ENCODE peak calls at places on chromosomes 5 and 9, in eight cellular contexts. A is coronary artery; M is CD8-positive, alpha-beta T cell; C is transverse colon; X is neural crest cell; D is HCT116; H is colonic mucosa; P is RWPE1. E is an unnamed sample.

GRCh38 chr5:9543266-9543925 is 2.5 kb downstream of the SEMA5A start:
- DNase-seq in M (no peak), C (no peak), D (no peak), P (no peak), X (no peak), H (no peak), A (no peak), E (no peak)

GRCh38 chr5:116750626-116751188 is 176.1 kb upstream of the SEMA6A start:
- DNase-seq in D (no peak), P (no peak), M (no peak), H (no peak), C (no peak), X (no peak), A (no peak), E (no peak)

GRCh38 chr5:150106669-150107068 is 20.3 kb upstream of the CSF1R start:
- DNase-seq in A (no peak), C (no peak), X (no peak), H (peak), D (no peak), P (no peak), M (no peak), E (no peak)

GRCh38 chr9:130156672-130157071 is 15.5 kb upstream of the NCS1 start:
- DNase-seq in A (no peak), P (no peak), M (no peak), H (no peak), C (no peak), X (no peak), D (no peak), E (no peak)

GRCh38 chr5:126808619-126809018 is 31.7 kb downstream of the LMNB1 start:
- DNase-seq in H (no peak), D (no peak), P (peak), A (no peak), M (no peak), C (no peak), X (no peak), E (no peak)

GRCh38 chr5:158899201-158899600 is 200.5 kb downstream of the EBF1 start:
- DNase-seq in M (no peak), A (no peak), H (no peak), P (no peak), X (no peak), C (no peak), D (no peak), E (no peak)

GRCh38 chr5:50595199-50595598 is 71.2 kb upstream of the PARP8 start:
- DNase-seq in M (no peak), D (peak), A (no peak), C (no peak), H (no peak), P (peak), X (no peak), E (no peak)

GRCh38 chr9:137836831-137837241 is 40.7 kb upstream of the CACNA1B start:
- DNase-seq in H (no peak), P (no peak), X (no peak), D (no peak), C (no peak), M (no peak), A (no peak), E (no peak)

GRCh38 chr5:139600336-139600949 is 39.3 kb downstream of the UBE2D2 start:
- DNase-seq in P (peak), C (no peak), D (no peak), A (no peak), H (no peak), M (no peak), X (no peak), E (no peak)

GRCh38 chr9:72579190-72579589 is 57.8 kb downstream of the TMC1 start:
- DNase-seq in X (no peak), P (peak), M (no peak), C (peak), H (peak), A (peak), D (peak), E (peak)

GRCh38 chr9:27491164-27491563 is 32.9 kb upstream of the IFNK start:
- DNase-seq in M (no peak), C (no peak), X (no peak), P (no peak), H (no peak), A (no peak), D (no peak), E (no peak)

DNA sequence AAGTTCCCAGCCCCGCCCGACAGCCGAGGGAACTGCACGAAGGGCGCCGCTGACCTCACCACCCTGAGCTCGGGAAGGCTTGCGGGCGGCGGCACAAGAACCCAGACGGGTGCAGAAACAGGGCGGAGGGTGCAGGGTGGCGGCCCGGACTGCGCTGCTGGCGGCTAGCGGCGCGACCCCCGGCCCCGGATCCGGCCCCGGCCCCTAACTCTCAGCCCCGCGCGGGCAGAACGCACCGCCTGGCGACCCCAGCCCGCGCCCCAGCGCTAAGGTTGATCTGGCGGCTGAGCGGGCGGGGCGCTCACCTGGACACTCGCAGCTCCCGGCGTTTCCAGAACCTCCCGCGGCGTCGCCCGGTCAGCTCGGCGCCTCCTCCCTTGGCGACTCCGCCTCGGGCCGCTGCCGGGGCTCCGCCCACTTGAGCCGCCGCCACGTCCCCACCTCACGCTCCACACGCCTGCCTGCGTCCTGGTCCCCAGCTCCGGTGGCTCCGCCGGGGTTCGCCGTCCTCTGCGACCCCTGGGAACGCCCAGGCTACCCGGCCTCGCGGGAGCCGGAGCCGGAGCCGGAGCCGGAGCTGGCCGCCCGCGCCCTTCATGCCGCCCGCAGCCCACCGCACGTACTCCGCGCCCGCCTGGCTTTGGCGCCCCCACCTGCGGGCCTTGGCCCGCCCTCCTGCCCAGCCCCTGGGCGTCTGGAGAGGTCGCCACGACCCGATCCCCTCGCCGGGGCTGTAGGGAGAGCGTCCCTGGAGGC is at the start of gene P4HA2:
- DNase-seq in X (peak), D (peak), A (peak), P (peak), M (peak), H (peak), C (peak), E (peak)
- TF ChIP-seq CTCF in X (peak), D (no peak), A (no peak), P (no peak), M (no peak), H (no peak), C (peak), E (no peak)

GRCh38 chr9:78369644-78370219 is 72.8 kb downstream of the PSAT1 start:
- DNase-seq in X (peak), H (peak), A (no peak), M (peak), D (peak), C (peak), P (peak), E (peak)
- TF ChIP-seq CTCF in X (peak), H (peak), A (peak), M (peak), D (peak), C (peak), P (peak), E (no peak)

DNA sequence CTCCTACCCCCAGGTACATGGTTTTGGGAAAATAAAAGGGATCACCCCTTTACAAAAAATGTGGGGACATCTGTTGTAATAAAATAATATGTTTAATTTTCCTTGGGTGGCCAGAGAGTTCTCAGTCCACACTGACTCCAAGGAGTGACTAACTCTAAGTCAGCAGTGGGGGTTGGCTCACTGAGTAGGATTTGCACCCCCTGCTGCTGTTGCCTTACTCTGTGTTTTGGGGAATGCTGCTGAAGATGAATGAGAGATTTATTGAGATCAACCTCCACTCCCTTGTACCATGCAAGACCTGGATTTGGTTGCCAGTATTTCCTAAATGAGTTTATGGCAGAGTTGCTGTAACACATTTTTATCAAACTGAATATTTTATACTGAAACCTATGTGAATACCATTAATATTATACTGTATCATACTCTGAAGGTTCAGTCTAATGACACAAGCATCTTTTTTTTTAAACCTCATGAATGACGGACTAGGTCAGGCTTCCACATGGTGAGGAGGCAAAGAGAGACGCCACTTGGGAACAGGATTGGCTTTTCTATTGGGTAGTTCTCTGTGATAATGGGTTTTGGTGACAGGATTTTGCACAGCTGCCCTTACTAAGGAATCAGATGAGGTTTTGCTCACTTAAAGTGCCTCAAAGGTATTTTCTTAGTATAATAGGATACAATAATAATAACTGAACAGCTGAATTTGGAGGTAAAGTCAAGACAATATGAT is 121.3 kb upstream of the OSMR start:
- DNase-seq in H (no peak), A (no peak), C (no peak), X (no peak), D (no peak), P (peak), M (no peak), E (no peak)
- TF ChIP-seq CTCF in H (no peak), A (no peak), C (no peak), X (no peak), D (no peak), P (no peak), M (no peak), E (no peak)

GRCh38 chr9:125426926-125427325 is 165.3 kb downstream of the GAPVD1 start:
- DNase-seq in A (no peak), D (no peak), X (no peak), M (no peak), P (no peak), H (no peak), C (no peak), E (no peak)

GRCh38 chr9:125423964-125424363 is 162.3 kb downstream of the GAPVD1 start:
- DNase-seq in C (no peak), A (no peak), M (no peak), D (no peak), H (no peak), P (no peak), X (no peak), E (no peak)

GRCh38 chr9:125425176-125425897 is 163.7 kb downstream of the GAPVD1 start:
- DNase-seq in D (no peak), A (no peak), P (no peak), H (no peak), M (no peak), X (no peak), C (no peak), E (no peak)

GRCh38 chr9:125427556-125427955 is 165.9 kb downstream of the GAPVD1 start:
- DNase-seq in C (no peak), M (no peak), H (no peak), X (no peak), P (no peak), D (peak), A (no peak), E (no peak)

DNA sequence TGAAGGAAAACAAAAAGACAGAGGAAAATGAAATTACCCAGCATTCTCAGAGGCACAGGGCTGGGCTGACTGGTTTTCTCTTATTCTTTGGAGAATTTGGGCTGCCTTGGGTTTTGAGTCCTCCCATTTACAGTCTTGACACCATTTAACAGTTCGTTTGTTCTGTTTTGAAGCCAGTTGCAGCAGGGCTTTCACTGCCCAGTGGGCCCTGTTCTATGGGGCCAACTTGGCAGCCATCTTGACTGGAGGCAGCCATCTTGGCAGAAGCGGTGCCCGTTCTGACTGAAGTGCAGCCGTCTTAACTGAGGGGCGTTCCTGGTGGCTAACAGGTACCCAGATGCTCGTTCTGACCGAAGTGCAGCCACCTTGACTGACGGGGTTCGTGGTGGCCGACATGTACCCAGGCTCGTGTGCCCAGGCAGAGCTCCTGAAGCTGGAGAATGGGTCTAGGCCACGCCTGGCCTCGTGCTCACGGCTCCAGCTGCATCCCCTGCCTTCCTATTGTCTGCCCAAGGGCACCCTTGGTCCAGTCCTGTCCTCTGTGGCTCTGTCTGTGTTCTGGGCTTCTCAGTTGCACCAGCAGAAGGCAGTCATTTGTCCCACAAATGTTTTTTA is 164.4 kb downstream of the GAPVD1 start:
- DNase-seq in C (no peak), M (no peak), P (no peak), D (no peak), H (no peak), X (no peak), A (no peak), E (no peak)
- TF ChIP-seq CTCF in C (no peak), M (no peak), P (no peak), D (no peak), H (no peak), X (no peak), A (no peak), E (no peak)

DNA sequence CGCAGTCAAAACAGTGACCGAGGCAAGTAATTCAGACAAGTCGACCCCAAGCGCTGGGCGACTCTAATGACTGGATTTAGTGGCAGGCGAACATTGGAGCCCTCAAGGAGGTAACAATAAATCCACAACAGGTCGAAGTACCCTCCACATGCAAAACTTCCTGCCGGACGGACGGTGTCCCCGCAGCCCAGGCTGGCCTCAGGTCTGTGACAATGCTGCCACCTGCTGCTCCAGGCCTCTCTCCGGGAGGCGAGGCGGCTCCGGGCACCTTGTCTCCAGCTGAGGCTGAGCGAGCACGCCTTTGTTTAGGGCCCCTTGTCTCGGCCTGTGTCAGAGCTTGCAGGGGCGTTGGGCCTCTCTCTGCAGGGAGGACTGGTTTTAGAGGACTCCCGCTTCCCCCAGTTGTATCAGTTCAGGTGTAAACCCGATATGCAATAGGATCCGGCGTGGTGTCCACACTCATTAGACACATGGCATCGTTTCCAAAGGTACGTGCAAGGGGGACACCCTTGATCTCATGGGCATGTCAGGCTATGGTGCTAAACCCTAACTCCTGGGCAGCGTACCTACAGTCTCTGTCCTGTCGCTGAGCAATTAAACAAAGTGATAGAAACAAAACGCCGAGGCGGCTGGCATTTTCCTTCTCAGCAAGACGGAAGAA is 628.0 kb upstream of the ADAMTS16 start:
- DNase-seq in X (peak), D (no peak), M (no peak), C (no peak), A (no peak), P (peak), H (no peak), E (peak)
- TF ChIP-seq CTCF in X (peak), D (no peak), M (no peak), C (peak), A (no peak), P (peak), H (no peak), E (no peak)

DNA sequence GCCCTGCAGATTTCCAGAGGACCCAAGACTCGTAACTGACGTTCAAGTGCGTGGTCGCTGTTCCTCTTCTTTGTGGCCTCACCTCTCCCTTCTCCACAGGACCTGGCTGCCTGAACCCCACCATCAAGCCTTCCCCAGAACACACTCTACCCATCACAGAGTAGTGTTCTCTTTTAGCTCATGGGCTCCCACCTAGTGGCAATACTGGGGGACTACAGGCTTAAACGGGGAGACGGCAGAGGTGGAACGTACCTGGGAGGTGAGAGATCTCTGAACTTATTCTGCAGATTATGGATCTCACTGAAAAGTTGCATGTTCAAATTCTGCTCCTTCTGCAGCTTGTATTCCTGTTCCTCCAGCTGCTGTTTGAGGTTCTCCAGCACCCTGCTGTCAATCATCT is 140.8 kb downstream of the CDK5RAP2 start:
- DNase-seq in H (no peak), P (peak), D (no peak), M (no peak), A (no peak), X (no peak), C (no peak), E (no peak)
- TF ChIP-seq CTCF in H (no peak), P (peak), D (no peak), M (peak), A (no peak), X (peak), C (peak), E (no peak)